ENCODE peak calls at places on chromosomes 1 and 21, in eight cellular contexts. One of them, this sample, is unnamed.

GRCh38 chr1:208238710-208239517 is 5.3 kb downstream of the PLXNA2 start:
- DNase-seq in progenitor cell of endocrine pancreas: no peak
- DNase-seq in mucosa of descending colon: no peak
- DNase-seq in A549: peak
- DNase-seq in AG04450: no peak
- DNase-seq in Calu3: peak
- DNase-seq in kidney epithelial cell: no peak
- DNase-seq in GM13976: peak
- DNase-seq in this sample: no peak

GRCh38 chr1:9835758-9836631 is 12.2 kb upstream of the CLSTN1 start:
- DNase-seq in mucosa of descending colon: peak
- DNase-seq in progenitor cell of endocrine pancreas: no peak
- DNase-seq in A549: no peak
- DNase-seq in Calu3: peak
- DNase-seq in GM13976: peak
- DNase-seq in AG04450: no peak
- DNase-seq in kidney epithelial cell: no peak
- DNase-seq in this sample: no peak

GRCh38 chr1:225834417-225835329 is 24.7 kb downstream of the EPHX1 start:
- DNase-seq in AG04450: no peak
- DNase-seq in Calu3: no peak
- DNase-seq in A549: no peak
- DNase-seq in progenitor cell of endocrine pancreas: no peak
- DNase-seq in kidney epithelial cell: no peak
- DNase-seq in mucosa of descending colon: peak
- DNase-seq in GM13976: no peak
- DNase-seq in this sample: no peak

GRCh38 chr1:65395887-65396612 is 24.4 kb upstream of the LEPR start:
- DNase-seq in mucosa of descending colon: no peak
- DNase-seq in Calu3: no peak
- DNase-seq in AG04450: no peak
- DNase-seq in kidney epithelial cell: no peak
- DNase-seq in GM13976: no peak
- DNase-seq in A549: no peak
- DNase-seq in progenitor cell of endocrine pancreas: no peak
- DNase-seq in this sample: no peak

GRCh38 chr1:77889671-77890070 is 1.2 kb downstream of the NEXN start:
- DNase-seq in GM13976: no peak
- DNase-seq in mucosa of descending colon: no peak
- DNase-seq in kidney epithelial cell: no peak
- DNase-seq in AG04450: peak
- DNase-seq in A549: peak
- DNase-seq in Calu3: peak
- DNase-seq in progenitor cell of endocrine pancreas: no peak
- DNase-seq in this sample: no peak

GRCh38 chr21:35216966-35217365 is 167.9 kb upstream of the RUNX1 start:
- DNase-seq in Calu3: no peak
- DNase-seq in AG04450: no peak
- DNase-seq in A549: no peak
- DNase-seq in progenitor cell of endocrine pancreas: no peak
- DNase-seq in mucosa of descending colon: no peak
- DNase-seq in kidney epithelial cell: no peak
- DNase-seq in GM13976: no peak
- DNase-seq in this sample: no peak

GRCh38 chr1:193479187-193479586 is 292.8 kb upstream of the B3GALT2 start:
- DNase-seq in AG04450: no peak
- DNase-seq in A549: no peak
- DNase-seq in GM13976: peak
- DNase-seq in progenitor cell of endocrine pancreas: no peak
- DNase-seq in kidney epithelial cell: no peak
- DNase-seq in mucosa of descending colon: no peak
- DNase-seq in Calu3: no peak
- DNase-seq in this sample: peak

GRCh38 chr1:63915121-63915520 is 141.3 kb downstream of the ROR1 start:
- DNase-seq in GM13976: peak
- DNase-seq in AG04450: no peak
- DNase-seq in Calu3: no peak
- DNase-seq in A549: peak
- DNase-seq in mucosa of descending colon: no peak
- DNase-seq in progenitor cell of endocrine pancreas: no peak
- DNase-seq in kidney epithelial cell: no peak
- DNase-seq in this sample: no peak

GRCh38 chr1:91282695-91283420 is 121.8 kb downstream of the HFM1 start:
- DNase-seq in Calu3: peak
- DNase-seq in progenitor cell of endocrine pancreas: peak
- DNase-seq in GM13976: peak
- DNase-seq in AG04450: peak
- DNase-seq in kidney epithelial cell: peak
- DNase-seq in A549: peak
- DNase-seq in mucosa of descending colon: no peak
- DNase-seq in this sample: no peak

GRCh38 chr21:20949884-20950283 is 48.3 kb upstream of the NCAM2 start:
- DNase-seq in progenitor cell of endocrine pancreas: no peak
- DNase-seq in AG04450: no peak
- DNase-seq in Calu3: no peak
- DNase-seq in mucosa of descending colon: no peak
- DNase-seq in kidney epithelial cell: no peak
- DNase-seq in A549: no peak
- DNase-seq in GM13976: no peak
- DNase-seq in this sample: no peak

GRCh38 chr1:82565546-82565945 is 764.8 kb downstream of the ADGRL2 start:
- DNase-seq in A549: no peak
- DNase-seq in mucosa of descending colon: no peak
- DNase-seq in Calu3: peak
- DNase-seq in GM13976: no peak
- DNase-seq in kidney epithelial cell: peak
- DNase-seq in progenitor cell of endocrine pancreas: no peak
- DNase-seq in AG04450: no peak
- DNase-seq in this sample: no peak

GRCh38 chr1:161007369-161007768 is 13.6 kb downstream of the F11R start:
- DNase-seq in GM13976: no peak
- DNase-seq in mucosa of descending colon: no peak
- DNase-seq in Calu3: no peak
- DNase-seq in kidney epithelial cell: no peak
- DNase-seq in progenitor cell of endocrine pancreas: no peak
- DNase-seq in AG04450: no peak
- DNase-seq in A549: no peak
- DNase-seq in this sample: no peak

GRCh38 chr1:33418811-33419210 is 12.1 kb downstream of the PHC2 start:
- DNase-seq in progenitor cell of endocrine pancreas: no peak
- DNase-seq in AG04450: no peak
- DNase-seq in GM13976: no peak
- DNase-seq in mucosa of descending colon: no peak
- DNase-seq in Calu3: no peak
- DNase-seq in A549: no peak
- DNase-seq in kidney epithelial cell: no peak
- DNase-seq in this sample: no peak

GRCh38 chr21:29334717-29335428 is 36.2 kb downstream of the BACH1 start:
- DNase-seq in progenitor cell of endocrine pancreas: no peak
- DNase-seq in GM13976: no peak
- DNase-seq in AG04450: no peak
- DNase-seq in A549: no peak
- DNase-seq in mucosa of descending colon: no peak
- DNase-seq in kidney epithelial cell: no peak
- DNase-seq in Calu3: no peak
- DNase-seq in this sample: no peak

GRCh38 chr21:36171741-36172331 is 15.2 kb downstream of the DOP1B start:
- DNase-seq in A549: no peak
- DNase-seq in mucosa of descending colon: no peak
- DNase-seq in progenitor cell of endocrine pancreas: no peak
- DNase-seq in kidney epithelial cell: no peak
- DNase-seq in Calu3: no peak
- DNase-seq in GM13976: no peak
- DNase-seq in AG04450: no peak
- DNase-seq in this sample: no peak

DNA sequence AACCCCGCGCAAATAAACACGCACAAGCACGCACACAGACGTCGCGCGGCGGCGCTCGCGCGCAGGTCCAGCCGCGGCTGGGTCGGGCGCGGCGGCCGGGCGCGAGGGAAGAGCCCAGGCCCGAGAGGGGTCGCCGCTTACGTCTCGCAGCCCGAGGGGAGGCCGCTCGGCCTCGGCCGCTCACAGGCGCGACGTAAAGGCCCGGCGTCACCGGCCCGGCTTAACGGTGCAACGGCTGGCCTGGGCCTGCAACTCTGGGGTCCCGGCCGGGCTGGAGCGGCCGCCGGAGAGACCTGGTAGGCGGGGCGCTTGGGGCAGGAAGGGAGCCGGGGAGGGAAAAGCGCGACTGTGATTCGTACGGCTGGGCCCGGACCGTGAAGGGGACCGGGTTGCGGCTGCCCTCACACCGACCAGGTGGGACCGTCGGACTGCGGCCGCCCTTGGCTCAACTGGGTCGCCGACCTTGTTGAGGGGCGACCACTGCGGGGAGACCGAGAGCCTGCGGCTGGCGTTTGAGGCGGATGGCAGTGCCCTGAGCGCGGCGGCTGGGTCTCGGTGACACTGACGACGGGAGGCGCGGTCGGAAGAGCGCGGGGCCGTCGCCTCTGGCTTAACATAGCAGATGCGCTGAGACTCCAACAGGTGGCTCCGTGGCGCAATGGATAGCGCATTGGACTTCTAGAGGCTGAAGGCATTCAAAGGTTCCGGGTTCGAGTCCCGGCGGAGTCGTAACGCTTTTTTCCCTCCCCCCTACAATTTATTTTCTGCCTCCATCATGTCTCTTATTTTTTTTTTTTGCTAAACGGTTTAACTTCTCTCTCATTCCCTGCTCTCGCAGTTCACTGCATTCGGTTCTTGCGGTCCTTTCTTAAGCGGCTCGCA is 31.8 kb downstream of the DNTTIP2 start:
- DNase-seq in GM13976: peak
- DNase-seq in A549: peak
- DNase-seq in AG04450: peak
- DNase-seq in mucosa of descending colon: peak
- DNase-seq in Calu3: peak
- DNase-seq in kidney epithelial cell: no peak
- DNase-seq in progenitor cell of endocrine pancreas: peak
- DNase-seq in this sample: peak
- TF ChIP-seq CTCF in GM13976: no peak
- TF ChIP-seq CTCF in A549: no peak
- TF ChIP-seq CTCF in AG04450: no peak
- TF ChIP-seq CTCF in mucosa of descending colon: no peak
- TF ChIP-seq CTCF in Calu3: no peak
- TF ChIP-seq CTCF in kidney epithelial cell: no peak
- TF ChIP-seq CTCF in progenitor cell of endocrine pancreas: peak
- TF ChIP-seq CTCF in this sample: no peak

DNA sequence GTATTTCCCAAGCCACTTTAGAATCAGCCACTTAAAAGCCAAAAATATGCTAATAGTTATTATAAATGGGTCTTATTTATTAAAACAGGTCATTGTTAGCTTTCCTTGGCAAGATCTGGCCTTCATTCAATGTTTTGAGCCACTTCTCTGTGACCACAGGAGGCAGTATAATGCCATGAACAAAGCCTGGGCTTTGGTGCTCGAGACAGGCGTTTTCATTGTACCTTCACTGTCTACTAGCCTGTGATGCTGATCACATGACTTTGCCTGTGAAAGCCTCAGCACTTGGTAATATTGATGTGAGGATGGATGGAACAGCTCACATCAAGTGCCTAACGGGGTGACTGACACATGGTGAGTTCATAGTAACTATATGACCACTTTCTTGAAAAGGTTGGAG is 217.0 kb downstream of the RWDD3 start:
- DNase-seq in A549: peak
- DNase-seq in progenitor cell of endocrine pancreas: no peak
- DNase-seq in Calu3: peak
- DNase-seq in AG04450: no peak
- DNase-seq in GM13976: no peak
- DNase-seq in mucosa of descending colon: no peak
- DNase-seq in kidney epithelial cell: no peak
- DNase-seq in this sample: no peak
- TF ChIP-seq CTCF in A549: no peak
- TF ChIP-seq CTCF in progenitor cell of endocrine pancreas: peak
- TF ChIP-seq CTCF in Calu3: no peak
- TF ChIP-seq CTCF in AG04450: no peak
- TF ChIP-seq CTCF in GM13976: no peak
- TF ChIP-seq CTCF in mucosa of descending colon: no peak
- TF ChIP-seq CTCF in kidney epithelial cell: no peak
- TF ChIP-seq CTCF in this sample: no peak

DNA sequence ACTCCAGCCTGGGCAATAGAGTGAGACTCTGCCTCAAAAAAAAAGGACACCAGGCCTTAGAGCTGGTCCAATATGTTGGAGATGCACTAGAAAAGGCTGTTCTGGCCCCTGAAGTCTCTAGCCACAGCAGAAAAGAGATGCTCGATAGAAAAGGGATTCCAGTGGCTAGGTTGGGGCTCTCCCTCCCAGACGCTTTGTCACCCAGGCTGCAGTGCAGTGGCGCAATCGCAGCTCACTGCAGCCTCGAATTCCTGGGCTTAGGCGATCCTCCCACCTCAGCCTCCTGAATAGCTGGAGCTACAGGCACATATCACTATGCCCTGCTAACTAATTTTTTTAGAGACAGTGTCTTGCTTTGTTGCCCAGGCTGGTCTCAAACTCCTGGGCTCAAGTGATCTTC is 18.2 kb downstream of the PDZK1 start:
- DNase-seq in progenitor cell of endocrine pancreas: no peak
- DNase-seq in Calu3: no peak
- DNase-seq in GM13976: no peak
- DNase-seq in kidney epithelial cell: no peak
- DNase-seq in A549: no peak
- DNase-seq in AG04450: no peak
- DNase-seq in mucosa of descending colon: no peak
- DNase-seq in this sample: no peak
- TF ChIP-seq CTCF in progenitor cell of endocrine pancreas: no peak
- TF ChIP-seq CTCF in Calu3: no peak
- TF ChIP-seq CTCF in GM13976: no peak
- TF ChIP-seq CTCF in kidney epithelial cell: no peak
- TF ChIP-seq CTCF in A549: no peak
- TF ChIP-seq CTCF in AG04450: no peak
- TF ChIP-seq CTCF in mucosa of descending colon: no peak
- TF ChIP-seq CTCF in this sample: no peak

GRCh38 chr1:18705811-18706210 is 75.2 kb downstream of the PAX7 start:
- DNase-seq in Calu3: peak
- DNase-seq in AG04450: no peak
- DNase-seq in GM13976: no peak
- DNase-seq in kidney epithelial cell: no peak
- DNase-seq in mucosa of descending colon: no peak
- DNase-seq in progenitor cell of endocrine pancreas: no peak
- DNase-seq in A549: no peak
- DNase-seq in this sample: no peak

GRCh38 chr1:18711561-18712253 is 81.1 kb downstream of the PAX7 start:
- DNase-seq in mucosa of descending colon: no peak
- DNase-seq in kidney epithelial cell: no peak
- DNase-seq in A549: no peak
- DNase-seq in progenitor cell of endocrine pancreas: no peak
- DNase-seq in AG04450: no peak
- DNase-seq in GM13976: no peak
- DNase-seq in Calu3: no peak
- DNase-seq in this sample: no peak

GRCh38 chr1:18711003-18711402 is 80.4 kb downstream of the PAX7 start:
- DNase-seq in Calu3: no peak
- DNase-seq in GM13976: no peak
- DNase-seq in progenitor cell of endocrine pancreas: no peak
- DNase-seq in kidney epithelial cell: no peak
- DNase-seq in mucosa of descending colon: no peak
- DNase-seq in A549: no peak
- DNase-seq in AG04450: no peak
- DNase-seq in this sample: no peak

GRCh38 chr1:18710002-18710401 is 79.4 kb downstream of the PAX7 start:
- DNase-seq in A549: no peak
- DNase-seq in progenitor cell of endocrine pancreas: no peak
- DNase-seq in kidney epithelial cell: no peak
- DNase-seq in AG04450: no peak
- DNase-seq in GM13976: no peak
- DNase-seq in Calu3: no peak
- DNase-seq in mucosa of descending colon: no peak
- DNase-seq in this sample: no peak

GRCh38 chr1:18707696-18708257 is 77.1 kb downstream of the PAX7 start:
- DNase-seq in A549: no peak
- DNase-seq in Calu3: no peak
- DNase-seq in kidney epithelial cell: no peak
- DNase-seq in mucosa of descending colon: no peak
- DNase-seq in AG04450: no peak
- DNase-seq in GM13976: no peak
- DNase-seq in progenitor cell of endocrine pancreas: no peak
- DNase-seq in this sample: no peak
- TF ChIP-seq CTCF in A549: no peak
- TF ChIP-seq CTCF in Calu3: no peak
- TF ChIP-seq CTCF in kidney epithelial cell: no peak
- TF ChIP-seq CTCF in mucosa of descending colon: no peak
- TF ChIP-seq CTCF in AG04450: no peak
- TF ChIP-seq CTCF in GM13976: no peak
- TF ChIP-seq CTCF in progenitor cell of endocrine pancreas: no peak
- TF ChIP-seq CTCF in this sample: no peak